ENCODE peak calls at places on chromosomes 16 and 17, in seven cellular contexts. C is aorta; S is A549; R is heart right ventricle; Y is left ventricle myocardium inferior; P is CD4-positive, CD25-positive, alpha-beta regulatory T cell; M is cardiac muscle cell. B is an unnamed sample.
A peak's percentile ranks its signal among the peaks of the same experiment; 100 is the strongest.

GRCh38 chr16:71917900-71918299 is 22.6 kb downstream of the IST1 start:
- DNase-seq in C (no peak), S (no peak), R (no peak), Y (no peak), P (no peak), M (peak; percentile 74), B (no peak)

GRCh38 chr17:7014995-7015586 is 2.7 kb downstream of the RNASEK start:
- DNase-seq in C (peak; percentile 75), S (no peak), R (no peak), Y (no peak), P (peak; percentile 78), M (peak; percentile 66), B (no peak)

GRCh38 chr16:85536411-85537330 is 76.5 kb upstream of the GSE1 start:
- DNase-seq in C (no peak), S (no peak), R (no peak), Y (no peak), P (no peak), M (no peak), B (no peak)

GRCh38 chr17:39271546-39271945 is 45.8 kb upstream of the STAC2 start:
- DNase-seq in C (no peak), S (no peak), R (no peak), Y (no peak), P (no peak), M (peak; percentile 77), B (no peak)

GRCh38 chr16:74575805-74576643 is 30.9 kb downstream of the GLG1 start:
- DNase-seq in C (no peak), S (no peak), R (no peak), Y (no peak), P (no peak), M (no peak), B (no peak)

GRCh38 chr17:73548620-73549311 is 95.5 kb downstream of the SDK2 start:
- DNase-seq in C (no peak), S (no peak), R (no peak), Y (no peak), P (no peak), M (no peak), B (peak; percentile 66)

GRCh38 chr17:82241183-82241925 is 12.5 kb downstream of the SLC16A3 start:
- DNase-seq in C (peak; percentile 93), S (peak; percentile 74), R (peak; percentile 80), Y (peak; percentile 82), P (no peak), M (peak; percentile 74), B (peak; percentile 94)

GRCh38 chr16:4945560-4946502 is 8.9 kb upstream of the PPL start:
- DNase-seq in C (peak; percentile 79), S (peak; percentile 74), R (peak; percentile 33), Y (peak; percentile 52), P (no peak), M (no peak), B (peak; percentile 50)

GRCh38 chr17:35169964-35170363 is 22.3 kb downstream of the UNC45B start:
- DNase-seq in C (peak; percentile 57), S (no peak), R (no peak), Y (no peak), P (no peak), M (no peak), B (no peak)

GRCh38 chr16:84042879-84043485 is 387 bp upstream of the SLC38A8 start:
- DNase-seq in C (peak; percentile 66), S (no peak), R (no peak), Y (no peak), P (no peak), M (no peak), B (no peak)

GRCh38 chr16:76268824-76269223 is 8.4 kb upstream of the CNTNAP4 start:
- DNase-seq in C (no peak), S (no peak), R (no peak), Y (no peak), P (no peak), M (no peak), B (no peak)

GRCh38 chr16:75254359-75254837 is 3.0 kb upstream of the BCAR1 start:
- DNase-seq in C (no peak), S (peak; percentile 92), R (peak; percentile 18), Y (no peak), P (no peak), M (peak; percentile 63), B (peak; percentile 55)

GRCh38 chr17:149897-150575 is 12.7 kb downstream of the SCGB1C2 start:
- DNase-seq in C (peak; percentile 19), S (no peak), R (no peak), Y (peak; percentile 5), P (no peak), M (no peak), B (peak; percentile 10)

GRCh38 chr16:20243731-20244281 is 83.5 kb downstream of the GP2 start:
- DNase-seq in C (no peak), S (no peak), R (no peak), Y (no peak), P (no peak), M (no peak), B (no peak)

DNA sequence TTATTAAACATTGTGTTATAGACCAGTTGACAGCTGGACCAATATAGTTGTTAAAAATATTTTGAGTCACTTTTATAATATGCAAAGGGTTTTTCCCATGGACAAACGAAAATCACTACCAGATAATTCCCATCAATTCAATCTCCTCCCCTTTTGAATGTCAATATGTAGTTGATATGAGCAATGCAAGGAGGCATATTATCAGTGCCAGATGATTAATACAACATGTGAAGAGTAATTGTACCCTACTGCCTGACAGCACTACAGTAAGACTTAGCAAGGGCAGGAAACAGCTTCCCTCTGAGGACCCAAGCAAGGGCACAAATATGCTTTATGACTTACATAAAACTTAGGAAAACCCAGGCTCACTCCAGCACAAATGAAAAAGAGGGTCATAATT is 17.3 kb downstream of the KANSL1 start:
- DNase-seq in C (no peak), S (no peak), R (no peak), Y (no peak), P (no peak), M (no peak), B (no peak)
- H3K4me1 ChIP-seq in C (peaks cover 4% of the 10 kb centered on the region), S (peaks cover 52% of the 10 kb centered on the region), R (peaks cover 97% of the 10 kb centered on the region), Y (peaks cover 97% of the 10 kb centered on the region), P (peaks cover 74% of the 10 kb centered on the region), M (peaks cover 43% of the 10 kb centered on the region), B (peaks cover 18% of the 10 kb centered on the region)

GRCh38 chr17:77124192-77124908 is 16.4 kb upstream of the SEC14L1 start:
- DNase-seq in C (no peak), S (peak; percentile 81), R (no peak), Y (peak; percentile 24), P (no peak), M (peak; percentile 84), B (no peak)
- H3K4me3 ChIP-seq in C (no peak overlapping the region), S (no peak overlapping the region), R (no peak overlapping the region), Y (no peak overlapping the region), P (no peak overlapping the region), M (no peak overlapping the region), B (no peak overlapping the region)

GRCh38 chr16:89953671-89954406 is 5.3 kb downstream of the DEF8 start:
- DNase-seq in C (no peak), S (no peak), R (no peak), Y (no peak), P (no peak), M (no peak), B (no peak)
- H3K4me1 ChIP-seq in C (no peaks in the 10 kb centered on the region), S (peaks cover 6% of the 10 kb centered on the region), R (peaks cover 9% of the 10 kb centered on the region), Y (peaks cover 10% of the 10 kb centered on the region), P (peaks cover 10% of the 10 kb centered on the region), M (peaks cover 4% of the 10 kb centered on the region), B (peaks cover 6% of the 10 kb centered on the region)

GRCh38 chr17:56914641-56915263 is 903 bp upstream of the TRIM25 start:
- DNase-seq in C (no peak), S (peak; percentile 17), R (no peak), Y (no peak), P (no peak), M (no peak), B (no peak)
- H3K4me3 ChIP-seq in C (peak overlapping the region; percentile 63), S (peak overlapping the region; percentile 63), R (peak overlapping the region; percentile 99), Y (peak overlapping the region; percentile 95), P (peak overlapping the region; percentile 84), M (peak overlapping the region; percentile 73), B (peak overlapping the region; percentile 65)